ENCODE peak calls at places on chromosomes 13 and 19, in four cellular contexts. B is GM10248, Z is glutamatergic neuron, R is BE2C. D is an unnamed sample.

GRCh38 chr13:98821372-98822237 is 69.1 kb upstream of the SLC15A1 start:
- DNase-seq in B (no peak), Z (no peak), R (no peak), D (no peak)

GRCh38 chr13:22372261-22372660 is 701.4 kb downstream of the FGF9 start:
- DNase-seq in B (no peak), Z (no peak), R (no peak), D (no peak)

GRCh38 chr13:73972503-73972902 is 161.7 kb downstream of the KLF12 start:
- DNase-seq in B (no peak), Z (no peak), R (no peak), D (no peak)

GRCh38 chr13:109100705-109101104 is 471.3 kb downstream of the MYO16 start:
- DNase-seq in B (no peak), Z (no peak), R (no peak), D (no peak)

GRCh38 chr13:84917252-84917878 is 881.9 kb downstream of the SLITRK6 start:
- DNase-seq in B (no peak), Z (no peak), R (no peak), D (no peak)

GRCh38 chr13:108419768-108420167 is 150.2 kb downstream of the TNFSF13B start:
- DNase-seq in B (no peak), Z (no peak), R (no peak), D (no peak)

GRCh38 chr13:23509781-23510543 is 60.2 kb upstream of the TNFRSF19 start:
- DNase-seq in B (no peak), Z (no peak), R (no peak), D (no peak)

GRCh38 chr13:51148952-51149573 is 38.0 kb upstream of the C13orf42 start:
- DNase-seq in B (no peak), Z (peak; percentile 36), R (peak; percentile 47), D (peak; percentile 57)

GRCh38 chr19:36719687-36720556 is 32.5 kb downstream of the ZNF567 start:
- DNase-seq in B (no peak), Z (no peak), R (no peak), D (no peak)

GRCh38 chr13:20713014-20713376 is 9.5 kb downstream of the IL17D start:
- DNase-seq in B (no peak), Z (no peak), R (no peak), D (no peak)

GRCh38 chr13:20709782-20710181 is 6.3 kb downstream of the IL17D start:
- DNase-seq in B (no peak), Z (no peak), R (no peak), D (no peak)

GRCh38 chr13:20709369-20709768 is 5.9 kb downstream of the IL17D start:
- DNase-seq in B (no peak), Z (no peak), R (no peak), D (no peak)

GRCh38 chr13:20713751-20714150 is 10.3 kb downstream of the IL17D start:
- DNase-seq in B (no peak), Z (no peak), R (no peak), D (no peak)

GRCh38 chr13:20711301-20712044 is 8.0 kb downstream of the IL17D start:
- DNase-seq in B (no peak), Z (no peak), R (no peak), D (no peak)
- TF ChIP-seq CTCF in B (no peak), Z (no peak), R (no peak), D (no peak)

GRCh38 chr19:2056810-2057192 is 5.8 kb upstream of the MKNK2 start:
- DNase-seq in B (no peak), Z (no peak), R (no peak), D (no peak)

GRCh38 chr19:2054763-2055162 is 3.7 kb upstream of the MKNK2 start:
- DNase-seq in B (no peak), Z (no peak), R (no peak), D (no peak)

GRCh38 chr19:2057484-2058469 is 6.7 kb upstream of the MKNK2 start:
- DNase-seq in B (no peak), Z (no peak), R (no peak), D (no peak)

GRCh38 chr19:2053601-2054389 is 2.8 kb upstream of the MKNK2 start:
- DNase-seq in B (no peak), Z (no peak), R (peak; percentile 19), D (no peak)

DNA sequence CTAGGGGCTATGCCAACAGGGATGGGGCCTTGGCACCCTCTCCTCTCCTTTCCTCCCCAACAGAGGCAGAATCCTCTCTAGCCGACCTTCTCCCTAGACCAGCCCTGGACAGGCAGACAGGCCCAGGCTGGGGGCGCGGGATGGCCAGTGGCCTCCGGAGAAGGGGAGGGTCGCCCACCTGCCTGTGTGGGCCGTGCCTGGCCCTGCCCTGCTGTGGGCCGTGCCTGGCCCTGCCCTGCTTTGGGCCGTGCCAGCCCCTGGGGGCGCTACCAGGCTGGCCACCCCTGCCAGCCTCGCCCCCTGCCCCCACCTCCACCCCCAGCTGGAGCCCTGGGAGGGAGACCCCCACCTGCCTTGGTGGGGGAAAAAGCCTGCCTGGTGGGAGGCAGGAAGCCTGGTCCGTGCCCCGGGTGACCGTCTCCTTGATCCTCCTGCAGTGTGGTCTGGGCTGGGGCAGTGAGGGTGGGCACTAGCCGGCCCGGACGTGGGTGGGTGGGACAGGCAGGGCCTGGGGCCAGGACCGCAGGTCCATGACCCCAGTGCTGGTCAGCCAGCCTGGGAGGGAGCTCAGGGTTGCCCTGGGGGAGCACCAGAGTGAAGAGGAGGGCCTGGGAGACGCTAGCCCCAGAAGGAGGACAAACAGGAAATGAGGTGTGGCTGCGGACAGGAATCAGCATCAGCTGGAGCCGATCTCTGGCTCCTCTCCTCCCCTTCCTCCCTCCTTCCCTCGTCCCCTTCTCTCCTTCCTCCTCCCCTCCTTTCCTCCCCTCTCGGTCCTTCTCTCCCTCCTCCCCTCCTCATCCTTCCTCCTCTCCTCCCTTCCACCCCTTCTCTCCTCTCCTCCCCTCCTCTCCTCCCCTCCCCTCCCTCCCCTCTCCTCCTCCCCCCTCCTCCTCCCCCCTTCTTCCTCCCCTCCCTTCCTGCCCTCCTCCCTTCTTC is 5.1 kb upstream of the MKNK2 start:
- DNase-seq in B (no peak), Z (no peak), R (no peak), D (peak; percentile 69)
- TF ChIP-seq CTCF in B (no peak), Z (no peak), R (no peak), D (no peak)

GRCh38 chr13:78131811-78132210 is 213.2 kb upstream of the EDNRB start:
- DNase-seq in B (no peak), Z (no peak), R (no peak), D (no peak)
- TF ChIP-seq CTCF in B (peak; percentile 35), Z (no peak), R (peak; percentile 37), D (peak; percentile 63)

GRCh38 chr19:13243971-13244370 is 93.8 kb downstream of the IER2 start:
- DNase-seq in B (no peak), Z (no peak), R (no peak), D (no peak)

GRCh38 chr19:13238891-13239534 is 88.8 kb downstream of the IER2 start:
- DNase-seq in B (no peak), Z (no peak), R (no peak), D (no peak)

GRCh38 chr19:13240312-13241022 is 90.3 kb downstream of the IER2 start:
- DNase-seq in B (no peak), Z (no peak), R (no peak), D (no peak)

GRCh38 chr19:13244920-13245319 is 94.7 kb downstream of the IER2 start:
- DNase-seq in B (no peak), Z (no peak), R (no peak), D (no peak)

DNA sequence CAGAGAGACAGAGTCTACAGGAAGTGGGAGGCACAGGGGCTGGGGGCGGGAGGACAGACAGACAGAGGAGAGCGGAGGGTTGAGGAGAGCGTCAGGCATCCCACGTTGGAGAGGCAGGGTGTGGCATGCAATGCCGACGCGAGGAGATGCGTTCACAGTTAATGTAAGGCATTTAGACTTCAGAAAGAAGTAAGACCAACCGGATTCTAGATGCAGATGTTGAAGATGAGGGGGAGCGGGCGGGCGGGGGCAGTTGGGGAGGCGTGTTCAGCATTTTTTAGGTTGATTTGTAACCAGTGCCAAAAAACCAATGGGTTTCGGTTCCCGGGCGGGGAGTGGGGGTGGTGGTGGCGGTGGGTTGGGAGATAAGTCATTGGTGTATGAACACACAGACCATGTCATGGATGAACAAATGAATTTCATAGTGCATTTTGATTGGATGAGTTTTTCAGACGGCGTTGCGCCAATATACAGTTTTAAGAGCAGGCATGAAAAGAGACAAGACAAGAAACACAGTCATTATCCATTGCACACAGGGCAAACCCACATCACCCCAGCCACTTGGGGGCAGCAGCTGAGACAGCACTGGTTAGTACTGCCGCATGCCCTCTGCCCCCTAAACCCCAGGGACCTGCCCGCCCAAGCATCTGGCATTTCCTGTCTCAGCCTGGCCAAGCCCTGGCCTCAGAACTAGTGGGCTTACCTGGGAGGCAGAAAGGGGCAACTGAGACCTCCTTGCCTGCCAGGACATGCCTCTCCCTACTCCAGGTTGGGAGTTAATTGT is 91.3 kb downstream of the IER2 start:
- DNase-seq in B (no peak), Z (no peak), R (no peak), D (no peak)
- TF ChIP-seq CTCF in B (no peak), Z (no peak), R (peak; percentile 26), D (no peak)

GRCh38 chr13:33761744-33762143 is 56.2 kb upstream of the RFC3 start:
- DNase-seq in B (no peak), Z (no peak), R (no peak), D (no peak)
- TF ChIP-seq CTCF in B (no peak), Z (no peak), R (peak; percentile 54), D (peak; percentile 47)

GRCh38 chr13:20512042-20512683 is 13.5 kb downstream of the CRYL1 start:
- DNase-seq in B (no peak), Z (peak; percentile 37), R (peak; percentile 65), D (no peak)
- TF ChIP-seq CTCF in B (no peak), Z (no peak), R (no peak), D (peak; percentile 28)

GRCh38 chr13:19567820-19568534 is 6.6 kb upstream of the TPTE2 start:
- DNase-seq in B (peak; percentile 36), Z (no peak), R (no peak), D (no peak)

GRCh38 chr13:19573072-19573716 is 11.9 kb upstream of the TPTE2 start:
- DNase-seq in B (no peak), Z (no peak), R (no peak), D (no peak)

GRCh38 chr13:19575230-19575629 is 13.9 kb upstream of the TPTE2 start:
- DNase-seq in B (no peak), Z (no peak), R (no peak), D (no peak)

GRCh38 chr13:19572280-19572679 is 10.9 kb upstream of the TPTE2 start:
- DNase-seq in B (no peak), Z (no peak), R (no peak), D (no peak)
- TF ChIP-seq CTCF in B (no peak), Z (no peak), R (no peak), D (no peak)

D was measured in type B pancreatic cell.